ENCODE peak calls at places on chromosomes 12 and 14, in nine cellular contexts. L is activated CD4-positive, alpha-beta T cell treated with anti-CD3 and anti-CD28 coated beads, Interleukin-2, amount 50 U/mL, for 48 hours; B is stimulated activated CD8-positive, alpha-beta memory T cell treated with anti-CD3 and anti-CD28 coated beads, Interleukin-15, amount 100 ng/mL, for 1 hour; Z is Kasumi-1; P is spleen; S is Peyer's patch; O is dorsolateral prefrontal cortex; M is germinal center; D is KBM-7. Q is an unnamed sample.
A peak's percentile ranks its signal among the peaks of the same experiment; 100 is the strongest.

GRCh38 chr14:94310248-94310647 is 12.9 kb downstream of the SERPINA6 start:
- DNase-seq in L (no peak), B (no peak), Z (no peak), P (no peak), S (no peak), O (no peak), M (no peak), D (no peak), Q (no peak)

GRCh38 chr12:120137833-120138232 is 21.3 kb upstream of the RAB35 start:
- DNase-seq in L (no peak), B (no peak), Z (no peak), P (no peak), S (no peak), O (no peak), M (no peak), D (no peak), Q (no peak)

GRCh38 chr14:103260629-103261124 is 73.4 kb upstream of the EIF5 start:
- DNase-seq in L (no peak), B (no peak), Z (no peak), P (no peak), S (peak; percentile 61), O (no peak), M (no peak), D (peak; percentile 21), Q (no peak)

GRCh38 chr12:47698055-47698454 is 7.8 kb downstream of the RPAP3 start:
- DNase-seq in L (no peak), B (no peak), Z (peak; percentile 35), P (no peak), S (no peak), O (no peak), M (peak; percentile 43), D (peak; percentile 67), Q (peak; percentile 79)

GRCh38 chr12:77494306-77494705 is 336.4 kb upstream of the NAV3 start:
- DNase-seq in L (no peak), B (no peak), Z (no peak), P (no peak), S (no peak), O (no peak), M (no peak), D (no peak), Q (no peak)

GRCh38 chr14:89771251-89771650 is 183.3 kb downstream of the EFCAB11 start:
- DNase-seq in L (no peak), B (no peak), Z (no peak), P (no peak), S (no peak), O (no peak), M (no peak), D (no peak), Q (no peak)

GRCh38 chr14:85711620-85712019 is 181.7 kb downstream of the FLRT2 start:
- DNase-seq in L (no peak), B (no peak), Z (no peak), P (no peak), S (no peak), O (no peak), M (no peak), D (no peak), Q (no peak)

GRCh38 chr12:27331927-27332324 is 710 bp upstream of the BMAL2 start:
- DNase-seq in L (no peak), B (no peak), Z (no peak), P (no peak), S (no peak), O (no peak), M (no peak), D (peak; percentile 39), Q (no peak)

GRCh38 chr14:22824711-22825359 is 4.9 kb upstream of the MRPL52 start:
- DNase-seq in L (no peak), B (no peak), Z (peak; percentile 14), P (peak; percentile 72), S (no peak), O (no peak), M (no peak), D (peak; percentile 71), Q (no peak)

GRCh38 chr12:93060666-93061413 is 131.7 kb upstream of the EEA1 start:
- DNase-seq in L (no peak), B (no peak), Z (no peak), P (no peak), S (no peak), O (no peak), M (no peak), D (no peak), Q (no peak)

GRCh38 chr12:132614029-132614428 is 3.6 kb upstream of the LRCOL1 start:
- DNase-seq in L (no peak), B (no peak), Z (no peak), P (no peak), S (no peak), O (no peak), M (no peak), D (no peak), Q (no peak)

GRCh38 chr12:30694971-30695326 is 720 bp downstream of the IPO8 start:
- DNase-seq in L (peak; percentile 26), B (no peak), Z (peak; percentile 12), P (peak; percentile 83), S (peak; percentile 62), O (peak; percentile 40), M (no peak), D (peak; percentile 42), Q (peak; percentile 61)

GRCh38 chr14:38137005-38137404 is 70.7 kb upstream of the SSTR1 start:
- DNase-seq in L (no peak), B (no peak), Z (no peak), P (no peak), S (no peak), O (no peak), M (no peak), D (no peak), Q (peak; percentile 59)

GRCh38 chr12:62873116-62873825 is 61.7 kb downstream of the PPM1H start:
- DNase-seq in L (no peak), B (no peak), Z (no peak), P (no peak), S (no peak), O (no peak), M (no peak), D (no peak), Q (no peak)

GRCh38 chr14:64293976-64294671 is at the start of gene ESR2:
- DNase-seq in L (peak; percentile 29), B (no peak), Z (no peak), P (peak; percentile 84), S (peak; percentile 53), O (peak; percentile 16), M (peak; percentile 59), D (peak; percentile 9), Q (peak; percentile 82)

GRCh38 chr12:51270847-51271518 is 768 bp upstream of the SMAGP start:
- DNase-seq in L (no peak), B (no peak), Z (no peak), P (no peak), S (no peak), O (no peak), M (peak; percentile 18), D (peak; percentile 41), Q (no peak)

GRCh38 chr14:91947196-91948184 is at the start of gene FBLN5:
- DNase-seq in L (peak; percentile 39), B (no peak), Z (no peak), P (peak; percentile 80), S (peak; percentile 61), O (peak; percentile 11), M (peak; percentile 13), D (no peak), Q (no peak)

GRCh38 chr12:3698218-3698974 is 54.5 kb downstream of the CRACR2A start:
- DNase-seq in L (no peak), B (no peak), Z (no peak), P (no peak), S (no peak), O (no peak), M (no peak), D (no peak), Q (no peak)